ENCODE peak calls at places on chromosomes 4 and X, in five cellular contexts. F is IMR-90, Q is vagina, G is HCT116, R is lower leg skin. N is an unnamed sample.

GRCh38 chr4:7625073-7625472 is 190.3 kb upstream of the PSAPL1 start:
- DNase-seq in F (peak), R (no peak), G (no peak), Q (no peak), N (no peak)

GRCh38 chr4:7294176-7294756 is 101.9 kb downstream of the SORCS2 start:
- DNase-seq in Q (no peak), R (no peak), F (no peak), G (no peak), N (no peak)

GRCh38 chr4:108738307-108738706 is 24.5 kb downstream of the ETNPPL start:
- DNase-seq in G (no peak), R (no peak), F (peak), Q (no peak), N (no peak)

GRCh38 chr4:87839309-87839946 is 6.7 kb downstream of the MEPE start:
- DNase-seq in G (no peak), Q (no peak), F (peak), R (no peak), N (no peak)

GRCh38 chr4:183600189-183600685 is 58.7 kb downstream of the RWDD4 start:
- DNase-seq in F (no peak), Q (peak), G (no peak), R (no peak), N (no peak)

GRCh38 chr4:118322831-118323502 is 29.8 kb downstream of the PRSS12 start:
- DNase-seq in F (no peak), Q (no peak), R (no peak), G (no peak), N (no peak)

GRCh38 chrX:68723491-68724155 is 76.2 kb downstream of the STARD8 start:
- DNase-seq in G (no peak), F (no peak), R (peak), Q (no peak), N (no peak)

GRCh38 chrX:95945528-95945927 is 739.1 kb upstream of the DIAPH2 start:
- DNase-seq in F (no peak), Q (no peak), G (no peak), R (no peak), N (no peak)

GRCh38 chr4:70564033-70564432 is 28.0 kb upstream of the AMBN start:
- DNase-seq in F (no peak), R (no peak), Q (no peak), G (no peak), N (no peak)

DNA sequence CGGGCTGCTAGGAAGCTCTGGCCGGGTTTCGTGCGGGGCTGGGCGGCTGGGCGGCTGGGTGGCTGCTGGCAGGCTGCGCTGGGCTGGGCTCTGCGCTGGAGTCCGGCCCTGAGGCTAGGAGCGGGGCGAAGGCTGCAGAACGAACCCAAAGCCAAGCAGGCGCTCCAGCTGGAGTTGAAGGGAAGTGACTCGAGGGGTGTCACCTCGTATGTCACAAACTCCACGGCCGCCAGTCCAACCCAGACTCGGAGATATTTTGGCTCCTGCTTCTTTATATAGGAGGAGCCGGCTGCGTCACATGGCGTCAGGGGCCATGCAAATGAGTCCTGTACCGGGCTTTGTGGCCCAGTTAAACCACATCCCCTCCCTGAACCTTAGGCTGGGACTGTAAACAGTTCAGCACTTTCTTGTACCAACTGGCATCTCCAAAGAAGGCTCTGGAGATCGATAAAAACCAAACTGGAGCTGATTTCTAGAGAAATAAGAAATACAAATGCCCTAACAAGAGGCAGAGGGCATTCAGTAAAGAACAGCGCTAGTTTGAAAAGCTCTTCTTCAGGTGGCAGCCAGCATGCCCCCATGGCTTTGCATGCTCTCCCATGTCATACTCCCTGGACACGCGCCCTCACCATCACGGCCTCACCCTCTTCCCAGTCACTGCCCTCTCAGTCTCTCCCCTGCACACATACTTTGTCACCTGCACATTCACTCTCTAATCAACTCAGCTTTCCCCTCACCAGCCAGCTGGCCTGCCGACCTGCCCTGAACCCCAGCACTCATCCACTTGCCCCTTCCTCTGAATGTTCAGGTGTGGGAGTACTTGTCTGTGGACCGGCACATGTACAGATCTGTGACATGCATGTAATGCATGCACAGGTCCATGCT is 58.5 kb downstream of the TSC22D3 start:
- DNase-seq in Q (peak), R (peak), F (peak), G (peak), N (peak)
- TF ChIP-seq POLR2A in Q (peak), R (peak), F (peak), G (no peak), N (peak)

GRCh38 chr4:15557806-15558550 is 88.3 kb downstream of the CC2D2A start:
- DNase-seq in Q (no peak), F (no peak), R (no peak), G (no peak), N (no peak)

GRCh38 chr4:15556533-15556932 is 86.9 kb downstream of the CC2D2A start:
- DNase-seq in Q (no peak), R (no peak), G (no peak), F (no peak), N (no peak)

GRCh38 chr4:15562623-15563022 is 92.5 kb downstream of the FBXL5 start:
- DNase-seq in G (no peak), F (no peak), Q (no peak), R (no peak), N (no peak)

GRCh38 chr4:15563871-15564270 is 91.3 kb downstream of the FBXL5 start:
- DNase-seq in F (no peak), Q (no peak), R (no peak), G (no peak), N (no peak)

GRCh38 chr4:15562114-15562513 is 92.4 kb downstream of the CC2D2A start:
- DNase-seq in G (no peak), R (no peak), F (peak), Q (no peak), N (no peak)
- TF ChIP-seq POLR2A in G (no peak), R (no peak), F (no peak), Q (no peak), N (no peak)

GRCh38 chrX:155998761-155999510 is 1.4 kb downstream of the IL9R start:
- DNase-seq in F (no peak), R (peak), G (no peak), Q (no peak), N (no peak)
- TF ChIP-seq POLR2A in F (no peak), R (no peak), G (no peak), Q (no peak), N (no peak)

GRCh38 chrX:118495958-118496762 is 545 bp downstream of the DOCK11 start:
- DNase-seq in G (no peak), Q (no peak), F (no peak), R (peak), N (peak)
- TF ChIP-seq POLR2A in G (no peak), Q (no peak), F (no peak), R (no peak), N (peak)

GRCh38 chrX:40171513-40172168 is 73.9 kb upstream of the BCOR start:
- DNase-seq in G (no peak), F (no peak), Q (no peak), R (no peak), N (no peak)

GRCh38 chrX:40172980-40173661 is 75.4 kb upstream of the BCOR start:
- DNase-seq in Q (no peak), G (no peak), R (no peak), F (no peak), N (no peak)

GRCh38 chrX:40170830-40171512 is 73.2 kb upstream of the BCOR start:
- DNase-seq in R (no peak), F (no peak), Q (no peak), G (no peak), N (no peak)

GRCh38 chrX:40173662-40174593 is 76.2 kb upstream of the BCOR start:
- DNase-seq in Q (no peak), G (peak), R (no peak), F (no peak), N (no peak)

GRCh38 chrX:40172169-40172979 is 74.6 kb upstream of the BCOR start:
- DNase-seq in R (peak), G (no peak), Q (no peak), F (peak), N (no peak)
- TF ChIP-seq POLR2A in R (peak), G (no peak), Q (no peak), F (no peak), N (no peak)

DNA sequence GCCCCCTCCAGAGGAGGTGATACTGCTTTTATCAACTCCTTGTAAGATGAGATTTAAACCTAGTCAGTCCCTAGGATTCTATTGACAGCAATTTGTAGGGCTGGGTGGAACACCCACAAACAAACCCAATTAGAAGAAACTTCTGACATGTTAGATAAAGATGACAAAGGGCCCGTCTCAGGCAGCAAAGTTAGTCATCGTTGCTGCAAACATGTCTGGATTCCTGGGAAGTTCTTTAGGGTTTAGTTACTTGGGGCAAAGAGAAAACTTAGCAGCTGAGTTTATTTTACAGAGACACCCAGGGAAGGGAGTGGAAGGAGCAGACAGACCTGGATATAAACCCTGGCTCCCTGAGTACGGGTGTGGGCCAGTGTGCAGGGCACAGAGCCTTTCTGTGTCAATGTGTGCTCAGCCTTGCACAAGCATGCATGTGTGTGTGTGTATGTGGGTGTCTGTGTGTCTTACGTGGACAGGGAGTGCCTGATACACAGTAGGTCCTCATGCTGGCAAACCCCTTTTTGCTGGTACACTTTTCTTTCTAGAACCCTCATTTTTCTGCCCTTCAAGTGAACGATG is 130.0 kb upstream of the STX18 start:
- DNase-seq in G (no peak), Q (no peak), R (no peak), F (peak), N (no peak)
- TF ChIP-seq POLR2A in G (no peak), Q (no peak), R (no peak), F (no peak), N (no peak)

GRCh38 chr4:17576932-17577659 is at the start of gene LAP3:
- DNase-seq in R (peak), G (peak), Q (peak), F (peak), N (peak)
- TF ChIP-seq POLR2A in R (peak), G (peak), Q (no peak), F (peak), N (peak)

GRCh38 chrX:153626025-153626633 is 20.9 kb upstream of the DUSP9 start:
- DNase-seq in F (no peak), R (no peak), G (no peak), Q (no peak), N (no peak)

GRCh38 chrX:153622661-153623309 is 23.8 kb upstream of the CCNQ start:
- DNase-seq in R (no peak), Q (no peak), F (peak), G (no peak), N (no peak)

GRCh38 chrX:153623310-153624029 is 23.5 kb upstream of the DUSP9 start:
- DNase-seq in F (no peak), R (no peak), Q (no peak), G (no peak), N (no peak)

GRCh38 chrX:153625271-153626024 is 21.6 kb upstream of the DUSP9 start:
- DNase-seq in R (no peak), Q (no peak), G (no peak), F (no peak), N (no peak)

GRCh38 chrX:153624196-153625091 is 22.6 kb upstream of the DUSP9 start:
- DNase-seq in G (no peak), R (no peak), F (no peak), Q (no peak), N (no peak)
- TF ChIP-seq POLR2A in G (no peak), R (no peak), F (no peak), Q (no peak), N (no peak)

GRCh38 chrX:23783569-23784486 is 855 bp downstream of the SAT1 start:
- DNase-seq in F (no peak), G (no peak), Q (no peak), R (no peak), N (no peak)
- TF ChIP-seq POLR2A in F (peak), G (no peak), Q (no peak), R (no peak), N (no peak)

GRCh38 chrX:102077426-102077825 is 48.1 kb upstream of the TCEAL2 start:
- DNase-seq in G (no peak), R (no peak), Q (no peak), F (no peak), N (no peak)
- TF ChIP-seq POLR2A in G (no peak), R (no peak), Q (no peak), F (no peak), N (no peak)